ENCODE peak calls at places on chromosome 15, in nine cellular contexts. One of them, this sample, is unnamed.

GRCh38 chr15:31303434-31304073 is 23.1 kb upstream of the KLF13 start:
- DNase-seq in stimulated activated CD4-positive, alpha-beta T cell treated with anti-CD3 and anti-CD28 coated beads, Interleukin-4, amount 100 ng/mL, for 48 hours: no peak
- DNase-seq in heart right ventricle: peak; percentile 60
- DNase-seq in CD4-positive, CD25-positive, alpha-beta regulatory T cell: no peak
- DNase-seq in NCI-H345: peak; percentile 32
- DNase-seq in T-helper 17 cell: no peak
- DNase-seq in activated CD8-positive, alpha-beta memory T cell treated with anti-CD3 and anti-CD28 coated beads, Interleukin-2, amount 10 ng/mL, durations not matched to agents 7 days and 5 days: no peak
- DNase-seq in progenitor cell of endocrine pancreas: no peak
- DNase-seq in effector memory CD8-positive, alpha-beta T cell: no peak
- DNase-seq in this sample: peak; percentile 59

GRCh38 chr15:33903661-33904060 is 64.6 kb upstream of the CHRM5 start:
- DNase-seq in stimulated activated CD4-positive, alpha-beta T cell treated with anti-CD3 and anti-CD28 coated beads, Interleukin-4, amount 100 ng/mL, for 48 hours: no peak
- DNase-seq in heart right ventricle: no peak
- DNase-seq in effector memory CD8-positive, alpha-beta T cell: no peak
- DNase-seq in NCI-H345: no peak
- DNase-seq in activated CD8-positive, alpha-beta memory T cell treated with anti-CD3 and anti-CD28 coated beads, Interleukin-2, amount 10 ng/mL, durations not matched to agents 7 days and 5 days: no peak
- DNase-seq in CD4-positive, CD25-positive, alpha-beta regulatory T cell: no peak
- DNase-seq in progenitor cell of endocrine pancreas: no peak
- DNase-seq in T-helper 17 cell: no peak
- DNase-seq in this sample: no peak

GRCh38 chr15:63389902-63390301 is 8.3 kb upstream of the CA12 start:
- DNase-seq in progenitor cell of endocrine pancreas: no peak
- DNase-seq in effector memory CD8-positive, alpha-beta T cell: no peak
- DNase-seq in T-helper 17 cell: no peak
- DNase-seq in heart right ventricle: peak; percentile 22
- DNase-seq in NCI-H345: peak; percentile 96
- DNase-seq in CD4-positive, CD25-positive, alpha-beta regulatory T cell: no peak
- DNase-seq in activated CD8-positive, alpha-beta memory T cell treated with anti-CD3 and anti-CD28 coated beads, Interleukin-2, amount 10 ng/mL, durations not matched to agents 7 days and 5 days: no peak
- DNase-seq in stimulated activated CD4-positive, alpha-beta T cell treated with anti-CD3 and anti-CD28 coated beads, Interleukin-4, amount 100 ng/mL, for 48 hours: no peak
- DNase-seq in this sample: no peak

GRCh38 chr15:70293606-70294470 is 196.1 kb upstream of the TLE3 start:
- DNase-seq in progenitor cell of endocrine pancreas: no peak
- DNase-seq in CD4-positive, CD25-positive, alpha-beta regulatory T cell: no peak
- DNase-seq in activated CD8-positive, alpha-beta memory T cell treated with anti-CD3 and anti-CD28 coated beads, Interleukin-2, amount 10 ng/mL, durations not matched to agents 7 days and 5 days: no peak
- DNase-seq in NCI-H345: no peak
- DNase-seq in heart right ventricle: no peak
- DNase-seq in T-helper 17 cell: no peak
- DNase-seq in stimulated activated CD4-positive, alpha-beta T cell treated with anti-CD3 and anti-CD28 coated beads, Interleukin-4, amount 100 ng/mL, for 48 hours: no peak
- DNase-seq in effector memory CD8-positive, alpha-beta T cell: no peak
- DNase-seq in this sample: no peak

GRCh38 chr15:80977627-80978036 is 12.0 kb downstream of the MESD start:
- DNase-seq in NCI-H345: no peak
- DNase-seq in progenitor cell of endocrine pancreas: no peak
- DNase-seq in effector memory CD8-positive, alpha-beta T cell: no peak
- DNase-seq in activated CD8-positive, alpha-beta memory T cell treated with anti-CD3 and anti-CD28 coated beads, Interleukin-2, amount 10 ng/mL, durations not matched to agents 7 days and 5 days: peak; percentile 56
- DNase-seq in heart right ventricle: peak; percentile 57
- DNase-seq in CD4-positive, CD25-positive, alpha-beta regulatory T cell: peak; percentile 11
- DNase-seq in T-helper 17 cell: peak; percentile 11
- DNase-seq in stimulated activated CD4-positive, alpha-beta T cell treated with anti-CD3 and anti-CD28 coated beads, Interleukin-4, amount 100 ng/mL, for 48 hours: peak; percentile 33
- DNase-seq in this sample: peak; percentile 47

GRCh38 chr15:92603278-92603677 is 52.3 kb downstream of the FAM174B start:
- DNase-seq in CD4-positive, CD25-positive, alpha-beta regulatory T cell: no peak
- DNase-seq in progenitor cell of endocrine pancreas: no peak
- DNase-seq in NCI-H345: no peak
- DNase-seq in heart right ventricle: no peak
- DNase-seq in activated CD8-positive, alpha-beta memory T cell treated with anti-CD3 and anti-CD28 coated beads, Interleukin-2, amount 10 ng/mL, durations not matched to agents 7 days and 5 days: no peak
- DNase-seq in T-helper 17 cell: no peak
- DNase-seq in stimulated activated CD4-positive, alpha-beta T cell treated with anti-CD3 and anti-CD28 coated beads, Interleukin-4, amount 100 ng/mL, for 48 hours: no peak
- DNase-seq in effector memory CD8-positive, alpha-beta T cell: no peak
- DNase-seq in this sample: no peak

GRCh38 chr15:56950979-56951378 is 32.5 kb downstream of the TCF12 start:
- DNase-seq in heart right ventricle: no peak
- DNase-seq in effector memory CD8-positive, alpha-beta T cell: no peak
- DNase-seq in CD4-positive, CD25-positive, alpha-beta regulatory T cell: no peak
- DNase-seq in stimulated activated CD4-positive, alpha-beta T cell treated with anti-CD3 and anti-CD28 coated beads, Interleukin-4, amount 100 ng/mL, for 48 hours: no peak
- DNase-seq in progenitor cell of endocrine pancreas: no peak
- DNase-seq in NCI-H345: no peak
- DNase-seq in T-helper 17 cell: no peak
- DNase-seq in activated CD8-positive, alpha-beta memory T cell treated with anti-CD3 and anti-CD28 coated beads, Interleukin-2, amount 10 ng/mL, durations not matched to agents 7 days and 5 days: no peak
- DNase-seq in this sample: no peak

GRCh38 chr15:47301481-47301880 is 415.8 kb upstream of the SEMA6D start:
- DNase-seq in progenitor cell of endocrine pancreas: no peak
- DNase-seq in activated CD8-positive, alpha-beta memory T cell treated with anti-CD3 and anti-CD28 coated beads, Interleukin-2, amount 10 ng/mL, durations not matched to agents 7 days and 5 days: no peak
- DNase-seq in stimulated activated CD4-positive, alpha-beta T cell treated with anti-CD3 and anti-CD28 coated beads, Interleukin-4, amount 100 ng/mL, for 48 hours: no peak
- DNase-seq in effector memory CD8-positive, alpha-beta T cell: no peak
- DNase-seq in CD4-positive, CD25-positive, alpha-beta regulatory T cell: no peak
- DNase-seq in T-helper 17 cell: no peak
- DNase-seq in heart right ventricle: no peak
- DNase-seq in NCI-H345: peak; percentile 78
- DNase-seq in this sample: no peak

GRCh38 chr15:25134546-25134945 is 179.8 kb downstream of the SNRPN start:
- DNase-seq in T-helper 17 cell: no peak
- DNase-seq in CD4-positive, CD25-positive, alpha-beta regulatory T cell: no peak
- DNase-seq in stimulated activated CD4-positive, alpha-beta T cell treated with anti-CD3 and anti-CD28 coated beads, Interleukin-4, amount 100 ng/mL, for 48 hours: no peak
- DNase-seq in NCI-H345: no peak
- DNase-seq in activated CD8-positive, alpha-beta memory T cell treated with anti-CD3 and anti-CD28 coated beads, Interleukin-2, amount 10 ng/mL, durations not matched to agents 7 days and 5 days: no peak
- DNase-seq in effector memory CD8-positive, alpha-beta T cell: no peak
- DNase-seq in progenitor cell of endocrine pancreas: no peak
- DNase-seq in heart right ventricle: no peak
- DNase-seq in this sample: peak; percentile 13

GRCh38 chr15:65323071-65323511 is 18.6 kb downstream of the RNU5B-1 start:
- DNase-seq in activated CD8-positive, alpha-beta memory T cell treated with anti-CD3 and anti-CD28 coated beads, Interleukin-2, amount 10 ng/mL, durations not matched to agents 7 days and 5 days: no peak
- DNase-seq in heart right ventricle: peak; percentile 72
- DNase-seq in T-helper 17 cell: no peak
- DNase-seq in NCI-H345: peak; percentile 60
- DNase-seq in stimulated activated CD4-positive, alpha-beta T cell treated with anti-CD3 and anti-CD28 coated beads, Interleukin-4, amount 100 ng/mL, for 48 hours: no peak
- DNase-seq in progenitor cell of endocrine pancreas: no peak
- DNase-seq in CD4-positive, CD25-positive, alpha-beta regulatory T cell: no peak
- DNase-seq in effector memory CD8-positive, alpha-beta T cell: no peak
- DNase-seq in this sample: no peak

GRCh38 chr15:63322541-63322940 is 45.1 kb downstream of the APH1B start:
- DNase-seq in activated CD8-positive, alpha-beta memory T cell treated with anti-CD3 and anti-CD28 coated beads, Interleukin-2, amount 10 ng/mL, durations not matched to agents 7 days and 5 days: no peak
- DNase-seq in heart right ventricle: peak; percentile 52
- DNase-seq in stimulated activated CD4-positive, alpha-beta T cell treated with anti-CD3 and anti-CD28 coated beads, Interleukin-4, amount 100 ng/mL, for 48 hours: no peak
- DNase-seq in CD4-positive, CD25-positive, alpha-beta regulatory T cell: no peak
- DNase-seq in progenitor cell of endocrine pancreas: no peak
- DNase-seq in NCI-H345: no peak
- DNase-seq in effector memory CD8-positive, alpha-beta T cell: no peak
- DNase-seq in T-helper 17 cell: no peak
- DNase-seq in this sample: no peak

GRCh38 chr15:85825719-85826118 is 31.0 kb upstream of the KLHL25 start:
- DNase-seq in progenitor cell of endocrine pancreas: no peak
- DNase-seq in CD4-positive, CD25-positive, alpha-beta regulatory T cell: no peak
- DNase-seq in stimulated activated CD4-positive, alpha-beta T cell treated with anti-CD3 and anti-CD28 coated beads, Interleukin-4, amount 100 ng/mL, for 48 hours: no peak
- DNase-seq in effector memory CD8-positive, alpha-beta T cell: no peak
- DNase-seq in heart right ventricle: no peak
- DNase-seq in NCI-H345: peak; percentile 3
- DNase-seq in T-helper 17 cell: no peak
- DNase-seq in activated CD8-positive, alpha-beta memory T cell treated with anti-CD3 and anti-CD28 coated beads, Interleukin-2, amount 10 ng/mL, durations not matched to agents 7 days and 5 days: no peak
- DNase-seq in this sample: no peak

GRCh38 chr15:67096536-67097294 is 31.3 kb downstream of the SMAD3 start:
- DNase-seq in stimulated activated CD4-positive, alpha-beta T cell treated with anti-CD3 and anti-CD28 coated beads, Interleukin-4, amount 100 ng/mL, for 48 hours: no peak
- DNase-seq in activated CD8-positive, alpha-beta memory T cell treated with anti-CD3 and anti-CD28 coated beads, Interleukin-2, amount 10 ng/mL, durations not matched to agents 7 days and 5 days: no peak
- DNase-seq in effector memory CD8-positive, alpha-beta T cell: no peak
- DNase-seq in T-helper 17 cell: no peak
- DNase-seq in heart right ventricle: no peak
- DNase-seq in progenitor cell of endocrine pancreas: no peak
- DNase-seq in CD4-positive, CD25-positive, alpha-beta regulatory T cell: no peak
- DNase-seq in NCI-H345: no peak
- DNase-seq in this sample: no peak

GRCh38 chr15:67033521-67033920 is 31.9 kb upstream of the SMAD3 start:
- DNase-seq in heart right ventricle: peak; percentile 61
- DNase-seq in stimulated activated CD4-positive, alpha-beta T cell treated with anti-CD3 and anti-CD28 coated beads, Interleukin-4, amount 100 ng/mL, for 48 hours: no peak
- DNase-seq in progenitor cell of endocrine pancreas: no peak
- DNase-seq in activated CD8-positive, alpha-beta memory T cell treated with anti-CD3 and anti-CD28 coated beads, Interleukin-2, amount 10 ng/mL, durations not matched to agents 7 days and 5 days: no peak
- DNase-seq in effector memory CD8-positive, alpha-beta T cell: peak; percentile 9
- DNase-seq in CD4-positive, CD25-positive, alpha-beta regulatory T cell: no peak
- DNase-seq in T-helper 17 cell: no peak
- DNase-seq in NCI-H345: no peak
- DNase-seq in this sample: no peak

GRCh38 chr15:101266034-101266433 is 11.3 kb downstream of the SELENOS start:
- DNase-seq in CD4-positive, CD25-positive, alpha-beta regulatory T cell: no peak
- DNase-seq in heart right ventricle: no peak
- DNase-seq in T-helper 17 cell: no peak
- DNase-seq in NCI-H345: no peak
- DNase-seq in progenitor cell of endocrine pancreas: no peak
- DNase-seq in activated CD8-positive, alpha-beta memory T cell treated with anti-CD3 and anti-CD28 coated beads, Interleukin-2, amount 10 ng/mL, durations not matched to agents 7 days and 5 days: no peak
- DNase-seq in effector memory CD8-positive, alpha-beta T cell: no peak
- DNase-seq in stimulated activated CD4-positive, alpha-beta T cell treated with anti-CD3 and anti-CD28 coated beads, Interleukin-4, amount 100 ng/mL, for 48 hours: no peak
- DNase-seq in this sample: no peak

GRCh38 chr15:85786778-85787114 is 8.0 kb downstream of the KLHL25 start:
- DNase-seq in NCI-H345: no peak
- DNase-seq in activated CD8-positive, alpha-beta memory T cell treated with anti-CD3 and anti-CD28 coated beads, Interleukin-2, amount 10 ng/mL, durations not matched to agents 7 days and 5 days: no peak
- DNase-seq in T-helper 17 cell: no peak
- DNase-seq in heart right ventricle: no peak
- DNase-seq in effector memory CD8-positive, alpha-beta T cell: no peak
- DNase-seq in stimulated activated CD4-positive, alpha-beta T cell treated with anti-CD3 and anti-CD28 coated beads, Interleukin-4, amount 100 ng/mL, for 48 hours: no peak
- DNase-seq in CD4-positive, CD25-positive, alpha-beta regulatory T cell: no peak
- DNase-seq in progenitor cell of endocrine pancreas: no peak
- DNase-seq in this sample: no peak

GRCh38 chr15:40357246-40357645 is 773 bp upstream of the DISP2 start:
- DNase-seq in T-helper 17 cell: no peak
- DNase-seq in activated CD8-positive, alpha-beta memory T cell treated with anti-CD3 and anti-CD28 coated beads, Interleukin-2, amount 10 ng/mL, durations not matched to agents 7 days and 5 days: no peak
- DNase-seq in heart right ventricle: no peak
- DNase-seq in CD4-positive, CD25-positive, alpha-beta regulatory T cell: no peak
- DNase-seq in NCI-H345: no peak
- DNase-seq in progenitor cell of endocrine pancreas: no peak
- DNase-seq in effector memory CD8-positive, alpha-beta T cell: no peak
- DNase-seq in stimulated activated CD4-positive, alpha-beta T cell treated with anti-CD3 and anti-CD28 coated beads, Interleukin-4, amount 100 ng/mL, for 48 hours: no peak
- DNase-seq in this sample: no peak

GRCh38 chr15:40092416-40093223 is 16.1 kb downstream of the BMF start:
- DNase-seq in effector memory CD8-positive, alpha-beta T cell: no peak
- DNase-seq in progenitor cell of endocrine pancreas: no peak
- DNase-seq in NCI-H345: peak; percentile 78
- DNase-seq in heart right ventricle: peak; percentile 69
- DNase-seq in activated CD8-positive, alpha-beta memory T cell treated with anti-CD3 and anti-CD28 coated beads, Interleukin-2, amount 10 ng/mL, durations not matched to agents 7 days and 5 days: no peak
- DNase-seq in T-helper 17 cell: no peak
- DNase-seq in CD4-positive, CD25-positive, alpha-beta regulatory T cell: no peak
- DNase-seq in stimulated activated CD4-positive, alpha-beta T cell treated with anti-CD3 and anti-CD28 coated beads, Interleukin-4, amount 100 ng/mL, for 48 hours: no peak
- DNase-seq in this sample: peak; percentile 11

GRCh38 chr15:90553248-90553745 is 23.6 kb downstream of the CRTC3 start:
- DNase-seq in NCI-H345: no peak
- DNase-seq in T-helper 17 cell: no peak
- DNase-seq in stimulated activated CD4-positive, alpha-beta T cell treated with anti-CD3 and anti-CD28 coated beads, Interleukin-4, amount 100 ng/mL, for 48 hours: no peak
- DNase-seq in heart right ventricle: no peak
- DNase-seq in activated CD8-positive, alpha-beta memory T cell treated with anti-CD3 and anti-CD28 coated beads, Interleukin-2, amount 10 ng/mL, durations not matched to agents 7 days and 5 days: no peak
- DNase-seq in effector memory CD8-positive, alpha-beta T cell: no peak
- DNase-seq in progenitor cell of endocrine pancreas: no peak
- DNase-seq in CD4-positive, CD25-positive, alpha-beta regulatory T cell: no peak
- DNase-seq in this sample: no peak

GRCh38 chr15:63583027-63583426 is 14.2 kb upstream of the FBXL22 start:
- DNase-seq in stimulated activated CD4-positive, alpha-beta T cell treated with anti-CD3 and anti-CD28 coated beads, Interleukin-4, amount 100 ng/mL, for 48 hours: no peak
- DNase-seq in NCI-H345: no peak
- DNase-seq in progenitor cell of endocrine pancreas: no peak
- DNase-seq in T-helper 17 cell: no peak
- DNase-seq in heart right ventricle: no peak
- DNase-seq in CD4-positive, CD25-positive, alpha-beta regulatory T cell: no peak
- DNase-seq in activated CD8-positive, alpha-beta memory T cell treated with anti-CD3 and anti-CD28 coated beads, Interleukin-2, amount 10 ng/mL, durations not matched to agents 7 days and 5 days: no peak
- DNase-seq in effector memory CD8-positive, alpha-beta T cell: no peak
- DNase-seq in this sample: no peak

GRCh38 chr15:68409736-68410370 is 22.1 kb downstream of the ITGA11 start:
- DNase-seq in stimulated activated CD4-positive, alpha-beta T cell treated with anti-CD3 and anti-CD28 coated beads, Interleukin-4, amount 100 ng/mL, for 48 hours: no peak
- DNase-seq in CD4-positive, CD25-positive, alpha-beta regulatory T cell: no peak
- DNase-seq in T-helper 17 cell: no peak
- DNase-seq in effector memory CD8-positive, alpha-beta T cell: no peak
- DNase-seq in NCI-H345: no peak
- DNase-seq in activated CD8-positive, alpha-beta memory T cell treated with anti-CD3 and anti-CD28 coated beads, Interleukin-2, amount 10 ng/mL, durations not matched to agents 7 days and 5 days: peak; percentile 23
- DNase-seq in heart right ventricle: no peak
- DNase-seq in progenitor cell of endocrine pancreas: no peak
- DNase-seq in this sample: no peak

GRCh38 chr15:98723195-98723594 is 74.9 kb downstream of the IGF1R start:
- DNase-seq in NCI-H345: no peak
- DNase-seq in heart right ventricle: no peak
- DNase-seq in progenitor cell of endocrine pancreas: no peak
- DNase-seq in stimulated activated CD4-positive, alpha-beta T cell treated with anti-CD3 and anti-CD28 coated beads, Interleukin-4, amount 100 ng/mL, for 48 hours: no peak
- DNase-seq in effector memory CD8-positive, alpha-beta T cell: no peak
- DNase-seq in CD4-positive, CD25-positive, alpha-beta regulatory T cell: no peak
- DNase-seq in activated CD8-positive, alpha-beta memory T cell treated with anti-CD3 and anti-CD28 coated beads, Interleukin-2, amount 10 ng/mL, durations not matched to agents 7 days and 5 days: no peak
- DNase-seq in T-helper 17 cell: no peak
- DNase-seq in this sample: no peak